ENCODE peak calls at places on chromosomes 12 and 14, in four cellular contexts. P is HCT116, F is K562, X is body of pancreas. C is an unnamed sample.

GRCh38 chr14:66501592-66501991 is 6.4 kb upstream of the GPHN start:
- DNase-seq in P (no peak), F (no peak), X (no peak), C (no peak)

GRCh38 chr14:106790189-106791036 is 1264.0 kb downstream of the TMEM121 start:
- DNase-seq in X (peak; percentile 78), F (peak; percentile 42), P (no peak), C (no peak)

GRCh38 chr12:12975322-12976077 is 23.5 kb upstream of the GPRC5D start:
- DNase-seq in F (peak; percentile 45), P (peak; percentile 29), X (no peak), C (no peak)

GRCh38 chr12:47798481-47798948 is 21.2 kb downstream of the HDAC7 start:
- DNase-seq in F (no peak), P (no peak), X (no peak), C (no peak)

GRCh38 chr12:130482448-130482847 is 144.8 kb downstream of the PIWIL1 start:
- DNase-seq in X (no peak), F (no peak), P (no peak), C (no peak)

GRCh38 chr12:47725893-47726292 is 603 bp upstream of the ENDOU start:
- DNase-seq in P (no peak), F (no peak), X (no peak), C (no peak)

GRCh38 chr12:69929125-69929524 is 104.1 kb downstream of the MYRFL start:
- DNase-seq in P (peak; percentile 61), X (no peak), F (no peak), C (no peak)

GRCh38 chr14:64928239-64929002 is 14.1 kb downstream of the GPX2 start:
- DNase-seq in P (no peak), F (no peak), X (no peak), C (no peak)

GRCh38 chr14:86022031-86022629 is 492.2 kb downstream of the FLRT2 start:
- DNase-seq in F (no peak), X (no peak), P (no peak), C (no peak)

GRCh38 chr14:101980700-101981099 is 16.3 kb downstream of the DYNC1H1 start:
- DNase-seq in F (no peak), P (peak; percentile 73), X (peak; percentile 57), C (peak; percentile 90)

GRCh38 chr14:105711058-105711620 is 184.8 kb downstream of the TMEM121 start:
- DNase-seq in F (no peak), X (no peak), P (no peak), C (no peak)

GRCh38 chr14:71204231-71204630 is 297.0 kb downstream of the PCNX1 start:
- DNase-seq in F (no peak), X (no peak), P (no peak), C (no peak)

GRCh38 chr14:92984082-92984788 is 61.3 kb downstream of the CHGA start:
- DNase-seq in F (no peak), X (no peak), P (no peak), C (no peak)

GRCh38 chr12:75908961-75909699 is 122.4 kb downstream of the PHLDA1 start:
- DNase-seq in X (peak; percentile 76), F (no peak), P (no peak), C (no peak)

GRCh38 chr14:64639340-64639821 is 64.8 kb upstream of the PLEKHG3 start:
- DNase-seq in F (no peak), P (no peak), X (no peak), C (no peak)

GRCh38 chr14:96911499-96912130 is 114.4 kb downstream of the VRK1 start:
- DNase-seq in F (no peak), X (no peak), P (no peak), C (no peak)

GRCh38 chr12:78684419-78684818 is 180.2 kb upstream of the SYT1 start:
- DNase-seq in F (no peak), X (no peak), P (no peak), C (no peak)

GRCh38 chr12:4567073-4567881 is 5.3 kb downstream of the DYRK4 start:
- DNase-seq in X (no peak), F (peak; percentile 25), P (no peak), C (no peak)

GRCh38 chr12:47721431-47721973 is 3.8 kb downstream of the ENDOU start:
- DNase-seq in X (no peak), P (no peak), F (no peak), C (no peak)

GRCh38 chr12:104700324-104700723 is 243.6 kb downstream of the CHST11 start:
- DNase-seq in P (no peak), X (no peak), F (no peak), C (no peak)

GRCh38 chr14:45246633-45247173 is 6.3 kb downstream of the MIS18BP1 start:
- DNase-seq in F (no peak), P (no peak), X (no peak), C (no peak)

GRCh38 chr14:103393687-103394626 is 8.7 kb downstream of the MARK3 start:
- DNase-seq in X (peak; percentile 36), P (no peak), F (peak; percentile 88), C (no peak)

GRCh38 chr14:61663312-61663974 is 31.9 kb upstream of the HIF1A start:
- DNase-seq in X (no peak), F (no peak), P (no peak), C (no peak)

GRCh38 chr12:99567072-99567471 is 80.5 kb upstream of the GARIN6 start:
- DNase-seq in P (no peak), X (no peak), F (no peak), C (no peak)

GRCh38 chr14:99755629-99756603 is 37.3 kb upstream of the EML1 start:
- DNase-seq in X (peak; percentile 75), P (no peak), F (peak; percentile 18), C (no peak)

GRCh38 chr12:100675432-100675831 is 101.9 kb downstream of the GAS2L3 start:
- DNase-seq in X (peak; percentile 22), F (peak; percentile 7), P (no peak), C (no peak)

GRCh38 chr14:99570542-99571302 is 33.3 kb downstream of the CCDC85C start:
- DNase-seq in F (no peak), P (no peak), X (no peak), C (no peak)

GRCh38 chr14:30389134-30389900 is 169.6 kb upstream of the G2E3 start:
- DNase-seq in P (no peak), X (peak; percentile 71), F (no peak), C (no peak)

GRCh38 chr14:72737560-72737943 is 156.3 kb downstream of the DPF3 start:
- DNase-seq in P (no peak), X (no peak), F (no peak), C (no peak)

GRCh38 chr14:31208546-31209424 is 1.2 kb upstream of the HECTD1 start:
- DNase-seq in X (no peak), P (no peak), F (no peak), C (no peak)

DNA sequence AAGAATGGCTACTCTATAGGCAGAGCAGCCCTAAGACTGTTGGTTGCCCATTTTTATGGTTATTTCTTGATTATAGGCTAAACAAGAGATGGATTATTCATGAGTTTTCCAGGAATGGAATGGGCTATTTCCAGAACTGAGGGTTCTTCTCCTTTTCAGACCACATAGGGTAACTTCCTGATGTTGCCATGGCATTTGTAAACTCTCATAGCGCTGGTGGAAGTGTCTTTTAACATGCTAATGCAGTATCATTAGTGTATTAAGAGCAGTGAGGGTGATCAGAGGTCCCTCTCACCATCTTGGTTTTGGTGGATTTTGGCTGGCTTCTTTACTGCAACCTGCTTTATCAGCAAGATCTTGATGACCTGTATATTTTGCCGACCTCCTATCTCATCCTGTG is 904.6 kb upstream of the FBXO33 start:
- DNase-seq in F (no peak), P (no peak), X (no peak), C (no peak)
- H3K9me3 ChIP-seq in F (no peaks in the 10 kb centered on the region), P (no peaks in the 10 kb centered on the region), X (no peaks in the 10 kb centered on the region), C (peaks cover 1% of the 10 kb centered on the region)

DNA sequence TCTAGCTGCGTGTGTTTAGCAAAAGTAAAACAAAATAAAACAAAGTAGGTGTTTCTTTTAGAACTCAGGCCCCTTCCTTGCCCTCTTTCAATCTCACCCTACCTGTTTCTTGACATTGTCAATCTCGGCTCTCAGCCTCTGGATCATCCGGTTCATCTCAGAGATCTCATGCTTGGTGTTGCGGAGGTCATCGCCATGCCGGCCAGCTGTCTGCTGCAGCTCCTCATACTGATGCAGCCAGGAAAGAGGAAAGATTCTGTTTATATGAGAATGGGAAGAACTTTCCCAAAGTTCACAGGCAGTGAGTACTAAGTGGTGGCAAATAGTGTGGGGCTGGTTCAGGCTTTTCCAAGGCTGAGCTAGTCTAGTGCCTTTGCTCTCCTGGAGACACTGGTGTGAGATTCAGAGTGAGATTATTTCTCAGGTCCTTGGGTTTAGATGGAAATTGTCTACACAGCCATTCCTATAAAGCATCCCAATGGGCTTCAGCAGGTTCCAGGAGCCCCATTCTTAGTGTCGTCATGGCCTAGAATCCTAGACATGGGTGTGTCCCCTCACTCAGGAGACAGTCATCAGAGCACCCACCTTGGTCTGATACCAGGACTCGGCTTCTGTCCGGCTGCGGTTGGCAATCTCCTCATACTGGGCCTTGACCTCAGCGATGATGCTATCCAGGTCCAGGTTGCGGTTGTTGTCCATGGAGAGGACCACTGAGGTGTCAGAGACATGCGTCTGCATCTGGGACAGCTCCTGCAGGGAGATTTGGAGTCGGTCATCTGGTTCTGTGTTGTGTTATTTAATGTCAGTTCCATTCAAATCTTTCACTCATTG is 3.0 kb downstream of the KRT5 start:
- DNase-seq in X (no peak), F (no peak), P (no peak), C (peak; percentile 66)
- H3K27ac ChIP-seq in X (no peak overlapping the region), F (no peak overlapping the region), P (no peak overlapping the region), C (peak overlapping the region; percentile 98)

GRCh38 chr14:55399912-55400311 is 11.7 kb downstream of the ATG14 start:
- DNase-seq in X (no peak), F (no peak), P (no peak), C (no peak)
- H3K9me3 ChIP-seq in X (no peaks in the 10 kb centered on the region), F (no peaks in the 10 kb centered on the region), P (no peaks in the 10 kb centered on the region), C (no peaks in the 10 kb centered on the region)

DNA sequence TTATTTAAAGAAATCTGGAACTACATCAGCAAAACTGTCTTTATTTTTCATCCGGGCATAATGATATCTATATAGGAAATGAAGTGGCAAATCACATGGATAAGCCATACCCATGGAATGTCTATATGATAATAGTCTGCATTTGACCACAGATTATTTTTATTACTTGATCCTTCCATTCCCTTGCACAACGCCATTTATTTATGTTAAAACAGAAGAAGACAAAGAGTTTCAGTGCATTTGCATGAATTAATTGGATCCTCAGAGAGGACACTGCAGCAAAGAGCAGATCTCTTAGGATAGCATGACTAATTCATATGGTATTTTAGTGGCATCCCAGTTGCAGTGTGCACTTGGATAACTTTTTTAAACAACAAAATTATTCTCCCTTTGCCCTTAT is 345.0 kb downstream of the CCDC91 start:
- DNase-seq in P (no peak), X (no peak), F (no peak), C (no peak)
- H3K27ac ChIP-seq in P (no peak overlapping the region), X (no peak overlapping the region), F (no peak overlapping the region), C (no peak overlapping the region)

GRCh38 chr14:32814721-32815120 is 124.0 kb upstream of the NPAS3 start:
- DNase-seq in X (no peak), P (no peak), F (no peak), C (no peak)
- H3K9me3 ChIP-seq in X (no peaks in the 10 kb centered on the region), P (no peaks in the 10 kb centered on the region), F (no peaks in the 10 kb centered on the region), C (no peaks in the 10 kb centered on the region)

C was measured in keratinocyte.